ENCODE peak calls at places on chromosomes 7 and 10, in six cellular contexts. One of them, this sample, is unnamed.

GRCh38 chr7:117728858-117729257 is 144.4 kb downstream of the CTTNBP2 start:
- DNase-seq in M059J: no peak
- DNase-seq in stimulated activated CD4-positive, alpha-beta T cell treated with anti-CD3 and anti-CD28 coated beads, Interleukin-15, amount 100 ng/mL, for 1 hour: no peak
- DNase-seq in psoas muscle: no peak
- DNase-seq in kidney: no peak
- DNase-seq in CD8-positive, alpha-beta memory T cell: no peak
- DNase-seq in this sample: no peak

GRCh38 chr10:78621183-78621789 is 447.5 kb upstream of the ZMIZ1 start:
- DNase-seq in M059J: no peak
- DNase-seq in stimulated activated CD4-positive, alpha-beta T cell treated with anti-CD3 and anti-CD28 coated beads, Interleukin-15, amount 100 ng/mL, for 1 hour: no peak
- DNase-seq in psoas muscle: no peak
- DNase-seq in kidney: no peak
- DNase-seq in CD8-positive, alpha-beta memory T cell: no peak
- DNase-seq in this sample: no peak

GRCh38 chr7:133688483-133689239 is 435.8 kb downstream of the EXOC4 start:
- DNase-seq in M059J: peak
- DNase-seq in stimulated activated CD4-positive, alpha-beta T cell treated with anti-CD3 and anti-CD28 coated beads, Interleukin-15, amount 100 ng/mL, for 1 hour: no peak
- DNase-seq in psoas muscle: no peak
- DNase-seq in kidney: no peak
- DNase-seq in CD8-positive, alpha-beta memory T cell: no peak
- DNase-seq in this sample: no peak

GRCh38 chr10:124306922-124307371 is 111.8 kb downstream of the OAT start:
- DNase-seq in M059J: peak
- DNase-seq in stimulated activated CD4-positive, alpha-beta T cell treated with anti-CD3 and anti-CD28 coated beads, Interleukin-15, amount 100 ng/mL, for 1 hour: no peak
- DNase-seq in psoas muscle: no peak
- DNase-seq in kidney: no peak
- DNase-seq in CD8-positive, alpha-beta memory T cell: no peak
- DNase-seq in this sample: no peak

GRCh38 chr10:47154762-47155161 is 145.2 kb upstream of the GDF10 start:
- DNase-seq in M059J: peak
- DNase-seq in stimulated activated CD4-positive, alpha-beta T cell treated with anti-CD3 and anti-CD28 coated beads, Interleukin-15, amount 100 ng/mL, for 1 hour: no peak
- DNase-seq in psoas muscle: no peak
- DNase-seq in kidney: no peak
- DNase-seq in CD8-positive, alpha-beta memory T cell: no peak
- DNase-seq in this sample: no peak

GRCh38 chr7:129103561-129104324 is 40.8 kb upstream of the TSPAN33 start:
- DNase-seq in M059J: no peak
- DNase-seq in stimulated activated CD4-positive, alpha-beta T cell treated with anti-CD3 and anti-CD28 coated beads, Interleukin-15, amount 100 ng/mL, for 1 hour: no peak
- DNase-seq in psoas muscle: no peak
- DNase-seq in kidney: no peak
- DNase-seq in CD8-positive, alpha-beta memory T cell: no peak
- DNase-seq in this sample: no peak

GRCh38 chr7:107152011-107152410 is 16.8 kb upstream of the HBP1 start:
- DNase-seq in M059J: peak
- DNase-seq in stimulated activated CD4-positive, alpha-beta T cell treated with anti-CD3 and anti-CD28 coated beads, Interleukin-15, amount 100 ng/mL, for 1 hour: no peak
- DNase-seq in psoas muscle: no peak
- DNase-seq in kidney: no peak
- DNase-seq in CD8-positive, alpha-beta memory T cell: no peak
- DNase-seq in this sample: no peak

GRCh38 chr10:3258291-3258848 is 85.8 kb upstream of the PITRM1 start:
- DNase-seq in M059J: no peak
- DNase-seq in stimulated activated CD4-positive, alpha-beta T cell treated with anti-CD3 and anti-CD28 coated beads, Interleukin-15, amount 100 ng/mL, for 1 hour: no peak
- DNase-seq in psoas muscle: no peak
- DNase-seq in kidney: no peak
- DNase-seq in CD8-positive, alpha-beta memory T cell: no peak
- DNase-seq in this sample: no peak

GRCh38 chr7:142860968-142861367 is 6.1 kb downstream of the EPHB6 start:
- DNase-seq in M059J: no peak
- DNase-seq in stimulated activated CD4-positive, alpha-beta T cell treated with anti-CD3 and anti-CD28 coated beads, Interleukin-15, amount 100 ng/mL, for 1 hour: no peak
- DNase-seq in psoas muscle: no peak
- DNase-seq in kidney: no peak
- DNase-seq in CD8-positive, alpha-beta memory T cell: no peak
- DNase-seq in this sample: no peak

GRCh38 chr10:30285970-30286369 is 63.1 kb downstream of the MTPAP start:
- DNase-seq in M059J: no peak
- DNase-seq in stimulated activated CD4-positive, alpha-beta T cell treated with anti-CD3 and anti-CD28 coated beads, Interleukin-15, amount 100 ng/mL, for 1 hour: no peak
- DNase-seq in psoas muscle: no peak
- DNase-seq in kidney: no peak
- DNase-seq in CD8-positive, alpha-beta memory T cell: no peak
- DNase-seq in this sample: no peak

GRCh38 chr7:74217455-74218342 is 7.9 kb downstream of the LAT2 start:
- DNase-seq in M059J: no peak
- DNase-seq in stimulated activated CD4-positive, alpha-beta T cell treated with anti-CD3 and anti-CD28 coated beads, Interleukin-15, amount 100 ng/mL, for 1 hour: no peak
- DNase-seq in psoas muscle: no peak
- DNase-seq in kidney: no peak
- DNase-seq in CD8-positive, alpha-beta memory T cell: no peak
- DNase-seq in this sample: peak

GRCh38 chr7:32616625-32617024 is 121.3 kb downstream of the AVL9 start:
- DNase-seq in M059J: peak
- DNase-seq in stimulated activated CD4-positive, alpha-beta T cell treated with anti-CD3 and anti-CD28 coated beads, Interleukin-15, amount 100 ng/mL, for 1 hour: no peak
- DNase-seq in psoas muscle: peak
- DNase-seq in kidney: no peak
- DNase-seq in CD8-positive, alpha-beta memory T cell: no peak
- DNase-seq in this sample: no peak

GRCh38 chr10:77301305-77301730 is 336.3 kb downstream of the KCNMA1 start:
- DNase-seq in M059J: peak
- DNase-seq in stimulated activated CD4-positive, alpha-beta T cell treated with anti-CD3 and anti-CD28 coated beads, Interleukin-15, amount 100 ng/mL, for 1 hour: no peak
- DNase-seq in psoas muscle: no peak
- DNase-seq in kidney: no peak
- DNase-seq in CD8-positive, alpha-beta memory T cell: no peak
- DNase-seq in this sample: no peak

This sample was measured in naive B cell.